ENCODE peak calls at places on chromosomes 3 and 15, in six cellular contexts. One of them, this sample, is unnamed.

GRCh38 chr3:105253225-105253624 is 113.5 kb upstream of the ALCAM start:
- DNase-seq in ELR: no peak
- DNase-seq in cerebellum: no peak
- DNase-seq in testis: no peak
- DNase-seq in GM12865: no peak
- DNase-seq in iris pigment epithelial cell: peak
- DNase-seq in this sample: no peak

GRCh38 chr15:101126618-101127502 is 125.0 kb downstream of the CHSY1 start:
- DNase-seq in ELR: peak
- DNase-seq in cerebellum: no peak
- DNase-seq in testis: no peak
- DNase-seq in GM12865: peak
- DNase-seq in iris pigment epithelial cell: peak
- DNase-seq in this sample: peak

GRCh38 chr15:65249641-65250040 is 37.0 kb downstream of the PARP16 start:
- DNase-seq in ELR: no peak
- DNase-seq in cerebellum: no peak
- DNase-seq in testis: no peak
- DNase-seq in GM12865: peak
- DNase-seq in iris pigment epithelial cell: no peak
- DNase-seq in this sample: no peak

GRCh38 chr3:104908761-104909160 is 457.9 kb upstream of the ALCAM start:
- DNase-seq in ELR: peak
- DNase-seq in cerebellum: no peak
- DNase-seq in testis: no peak
- DNase-seq in GM12865: peak
- DNase-seq in iris pigment epithelial cell: peak
- DNase-seq in this sample: peak

GRCh38 chr15:65772909-65773308 is 19.2 kb downstream of the DENND4A start:
- DNase-seq in ELR: no peak
- DNase-seq in cerebellum: no peak
- DNase-seq in testis: no peak
- DNase-seq in GM12865: peak
- DNase-seq in iris pigment epithelial cell: no peak
- DNase-seq in this sample: peak

GRCh38 chr15:100525894-100526512 is 2.7 kb downstream of the CERS3 start:
- DNase-seq in ELR: no peak
- DNase-seq in cerebellum: peak
- DNase-seq in testis: peak
- DNase-seq in GM12865: no peak
- DNase-seq in iris pigment epithelial cell: no peak
- DNase-seq in this sample: no peak

GRCh38 chr3:119580148-119580760 is 962 bp downstream of the ADPRH start:
- DNase-seq in ELR: peak
- DNase-seq in cerebellum: peak
- DNase-seq in testis: peak
- DNase-seq in GM12865: peak
- DNase-seq in iris pigment epithelial cell: peak
- DNase-seq in this sample: no peak

GRCh38 chr3:132983143-132983770 is 54.9 kb upstream of the TMEM108 start:
- DNase-seq in ELR: no peak
- DNase-seq in cerebellum: no peak
- DNase-seq in testis: no peak
- DNase-seq in GM12865: no peak
- DNase-seq in iris pigment epithelial cell: no peak
- DNase-seq in this sample: no peak

GRCh38 chr3:171088984-171089754 is 62.6 kb upstream of the SLC2A2 start:
- DNase-seq in ELR: peak
- DNase-seq in cerebellum: no peak
- DNase-seq in testis: no peak
- DNase-seq in GM12865: no peak
- DNase-seq in iris pigment epithelial cell: peak
- DNase-seq in this sample: peak

GRCh38 chr3:114093596-114093995 is 37.1 kb downstream of the QTRT2 start:
- DNase-seq in ELR: peak
- DNase-seq in cerebellum: no peak
- DNase-seq in testis: peak
- DNase-seq in GM12865: no peak
- DNase-seq in iris pigment epithelial cell: peak
- DNase-seq in this sample: peak

GRCh38 chr3:7309707-7310106 is 448.8 kb downstream of the GRM7 start:
- DNase-seq in ELR: no peak
- DNase-seq in cerebellum: no peak
- DNase-seq in testis: peak
- DNase-seq in GM12865: no peak
- DNase-seq in iris pigment epithelial cell: peak
- DNase-seq in this sample: no peak

GRCh38 chr3:123449986-123450474 is 1.1 kb upstream of the ADCY5 start:
- DNase-seq in ELR: no peak
- DNase-seq in cerebellum: peak
- DNase-seq in testis: peak
- DNase-seq in GM12865: no peak
- DNase-seq in iris pigment epithelial cell: peak
- DNase-seq in this sample: no peak

GRCh38 chr3:17424137-17424536 is 318.3 kb downstream of the TBC1D5 start:
- DNase-seq in ELR: no peak
- DNase-seq in cerebellum: no peak
- DNase-seq in testis: no peak
- DNase-seq in GM12865: peak
- DNase-seq in iris pigment epithelial cell: peak
- DNase-seq in this sample: no peak

GRCh38 chr3:187913617-187914033 is 168.4 kb upstream of the BCL6 start:
- DNase-seq in ELR: peak
- DNase-seq in cerebellum: no peak
- DNase-seq in testis: no peak
- DNase-seq in GM12865: no peak
- DNase-seq in iris pigment epithelial cell: peak
- DNase-seq in this sample: peak

This sample was measured in EL.